ENCODE peak calls at places on chromosome X, in five cellular contexts. P is endothelial cell, M is pancreas, T is lower leg skin, O is AG04450. U is an unnamed sample.

GRCh38 chrX:107684956-107685385 is 56.7 kb downstream of the PRPS1 start:
- DNase-seq in P (peak), M (peak), T (peak), O (no peak), U (no peak)

GRCh38 chrX:137353404-137353803 is 212.5 kb upstream of the ZIC3 start:
- DNase-seq in T (no peak), M (no peak), P (no peak), O (no peak), U (no peak)

GRCh38 chrX:110087485-110088356 is 84.8 kb downstream of the TMEM164 start:
- DNase-seq in T (no peak), O (peak), M (no peak), P (no peak), U (no peak)

GRCh38 chrX:30215357-30215843 is at the start of gene MAGEB2:
- DNase-seq in T (no peak), M (no peak), P (no peak), O (no peak), U (peak)

GRCh38 chrX:27671234-27671633 is 81.1 kb downstream of the DCAF8L2 start:
- DNase-seq in P (no peak), T (no peak), O (no peak), M (no peak), U (no peak)

GRCh38 chrX:17692709-17693346 is 44.5 kb upstream of the SCML1 start:
- DNase-seq in T (no peak), O (peak), P (no peak), M (no peak), U (peak)

GRCh38 chrX:17859609-17860178 is 1.4 kb downstream of the RAI2 start:
- DNase-seq in M (peak), O (no peak), P (no peak), T (no peak), U (no peak)

GRCh38 chrX:117743469-117744251 is 372.9 kb downstream of the KLHL13 start:
- DNase-seq in T (no peak), O (no peak), M (no peak), P (peak), U (peak)

GRCh38 chrX:35682481-35682880 is 115.7 kb upstream of the MAGEB16 start:
- DNase-seq in P (no peak), O (no peak), T (no peak), M (no peak), U (no peak)

GRCh38 chrX:114774691-114775090 is 190.8 kb downstream of the HTR2C start:
- DNase-seq in O (no peak), P (no peak), T (no peak), M (no peak), U (peak)

GRCh38 chrX:120517936-120518335 is 42.8 kb downstream of the CUL4B start:
- DNase-seq in T (no peak), M (no peak), P (no peak), O (peak), U (no peak)

GRCh38 chrX:24838624-24839023 is 144.9 kb downstream of the POLA1 start:
- DNase-seq in O (no peak), T (no peak), M (no peak), P (peak), U (peak)

GRCh38 chrX:71659959-71660358 is 7.4 kb upstream of the LOC101059915 start:
- DNase-seq in M (no peak), O (no peak), P (no peak), T (peak), U (no peak)

GRCh38 chrX:96379951-96380350 is 304.7 kb upstream of the DIAPH2 start:
- DNase-seq in M (no peak), T (no peak), P (no peak), O (no peak), U (no peak)

GRCh38 chrX:57119416-57119815 is 1.9 kb downstream of the SPIN2B start:
- DNase-seq in P (no peak), T (no peak), O (no peak), M (no peak), U (no peak)

GRCh38 chrX:82813671-82814078 is 694.4 kb upstream of the POU3F4 start:
- DNase-seq in O (peak), M (no peak), T (no peak), P (no peak), U (no peak)

GRCh38 chrX:47574609-47575325 is 7.5 kb upstream of the TIMP1 start:
- DNase-seq in O (no peak), T (no peak), M (no peak), P (no peak), U (no peak)

GRCh38 chrX:25442501-25442900 is 426.7 kb upstream of the ARX start:
- DNase-seq in P (no peak), M (no peak), O (no peak), T (no peak), U (no peak)

GRCh38 chrX:57417827-57418226 is 131.3 kb downstream of the FAAH2 start:
- DNase-seq in O (no peak), T (no peak), P (no peak), M (no peak), U (no peak)

GRCh38 chrX:47662144-47662657 is 3.2 kb upstream of the UXT start:
- DNase-seq in M (no peak), O (peak), P (no peak), T (no peak), U (no peak)

DNA sequence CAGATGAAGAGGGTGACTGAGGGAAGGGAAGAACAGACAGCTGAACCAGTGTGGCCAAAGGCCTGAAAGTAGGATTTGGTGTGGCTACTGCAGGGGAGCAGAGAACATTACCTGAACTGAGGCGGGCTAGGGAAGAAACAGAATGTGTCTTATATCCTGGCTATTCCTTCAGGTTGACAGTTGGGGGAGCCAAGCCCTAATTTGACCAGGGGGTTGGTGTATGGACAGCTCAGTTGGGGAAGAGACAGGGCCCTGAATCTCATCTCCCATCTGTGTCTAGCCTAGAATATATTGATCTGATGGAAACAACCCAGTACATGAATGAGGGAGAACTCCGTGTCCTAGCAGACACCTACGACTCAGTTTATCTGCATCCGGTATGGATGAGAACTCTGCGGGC is 4.2 kb downstream of the HDAC6 start:
- DNase-seq in P (no peak), O (no peak), T (no peak), M (no peak), U (no peak)
- TF ChIP-seq CTCF in P (no peak), O (no peak), T (no peak), M (no peak), U (peak)

GRCh38 chrX:11949291-11949690 is 189.0 kb upstream of the FRMPD4 start:
- DNase-seq in P (no peak), O (no peak), M (no peak), T (no peak), U (no peak)

DNA sequence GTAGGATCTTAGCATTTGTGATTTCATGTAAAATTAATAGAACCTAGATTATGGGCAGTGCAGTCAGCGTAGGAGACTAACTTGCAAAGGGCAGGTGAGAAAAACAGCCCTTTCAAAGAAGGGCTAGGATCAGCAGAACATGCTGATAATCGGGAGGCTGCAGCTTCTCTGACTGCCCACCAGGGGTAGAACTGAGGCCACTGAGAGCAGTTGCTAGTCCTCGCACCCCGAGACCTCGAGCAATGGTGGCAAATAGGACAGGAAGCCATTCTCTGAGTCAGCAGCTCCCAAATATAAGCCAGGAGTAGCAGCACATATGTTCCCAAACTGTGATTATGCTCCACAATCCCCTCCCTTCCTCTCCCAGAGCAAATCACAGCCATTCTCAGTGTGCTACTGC is 186.4 kb downstream of the MSL3 start:
- DNase-seq in T (no peak), O (no peak), P (peak), M (no peak), U (no peak)
- TF ChIP-seq CTCF in T (no peak), O (peak), P (peak), M (no peak), U (no peak)

GRCh38 chrX:16113978-16114554 is 9.3 kb upstream of the GRPR start:
- DNase-seq in M (no peak), O (no peak), T (no peak), P (no peak), U (no peak)

GRCh38 chrX:16114640-16115039 is 8.7 kb upstream of the GRPR start:
- DNase-seq in M (no peak), T (no peak), O (peak), P (no peak), U (no peak)

GRCh38 chrX:16112428-16112827 is 10.9 kb upstream of the GRPR start:
- DNase-seq in O (no peak), P (no peak), M (no peak), T (no peak), U (no peak)
- TF ChIP-seq CTCF in O (peak), P (no peak), M (no peak), T (no peak), U (no peak)

DNA sequence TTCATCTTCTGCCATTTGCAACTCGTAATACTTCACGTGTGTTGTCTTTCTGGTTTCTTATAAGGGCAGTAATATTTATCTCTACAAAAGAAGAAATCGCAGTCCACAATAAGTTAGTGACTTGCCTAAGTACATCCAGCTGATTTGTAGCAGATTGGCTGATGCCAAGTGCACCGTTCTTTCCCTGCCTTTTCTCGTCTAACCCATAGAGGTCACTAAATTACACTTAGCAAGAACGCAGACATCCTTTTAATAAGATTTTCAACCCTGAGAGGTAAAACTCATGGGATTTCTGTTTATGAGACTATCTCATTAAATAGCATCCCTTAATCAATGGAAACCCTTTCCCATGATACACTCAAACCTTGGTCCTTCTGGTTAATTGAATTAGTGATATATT is 408.6 kb upstream of the ACTRT1 start:
- DNase-seq in O (no peak), T (no peak), P (no peak), M (no peak), U (no peak)
- TF ChIP-seq CTCF in O (no peak), T (no peak), P (no peak), M (no peak), U (peak)

DNA sequence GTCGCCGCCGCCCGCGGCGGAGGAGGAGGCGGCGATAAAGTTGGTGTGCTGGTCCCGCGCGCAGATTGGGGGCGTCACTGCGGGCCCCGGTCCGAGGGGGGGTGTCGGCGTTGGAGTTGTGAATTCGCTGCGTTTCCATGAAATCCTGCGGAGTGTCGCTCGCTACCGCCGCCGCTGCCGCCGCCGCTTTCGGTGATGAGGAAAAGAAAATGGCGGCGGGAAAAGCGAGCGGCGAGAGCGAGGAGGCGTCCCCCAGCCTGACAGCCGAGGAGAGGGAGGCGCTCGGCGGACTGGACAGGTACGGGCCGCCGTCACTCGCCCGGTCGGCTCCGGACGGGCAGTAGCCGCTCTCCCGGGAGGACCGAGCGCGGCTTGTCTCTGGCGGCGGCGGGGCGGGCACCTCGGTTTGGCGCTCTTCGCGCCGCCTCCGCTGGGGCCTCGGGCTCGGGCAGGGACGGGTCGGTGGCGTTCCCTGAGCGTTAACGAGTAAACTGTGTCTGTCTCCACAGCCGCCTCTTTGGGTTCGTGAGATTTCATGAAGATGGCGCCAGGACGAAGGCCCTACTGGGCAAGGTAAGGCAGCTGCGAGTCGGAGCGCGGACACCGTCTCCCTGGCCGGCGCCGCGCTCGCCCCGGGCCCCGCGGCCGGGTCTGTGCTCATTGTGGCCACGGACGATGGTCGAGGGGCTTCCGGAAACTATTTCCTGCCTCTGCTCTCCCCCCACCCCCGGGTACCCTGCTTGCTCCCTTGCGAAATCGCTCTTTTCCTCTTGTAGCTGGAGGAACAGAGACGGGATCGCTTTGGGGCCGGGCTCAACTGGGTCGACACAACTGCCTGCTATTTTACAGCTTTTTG is 655 bp downstream of the KDM6A start:
- DNase-seq in O (no peak), P (peak), T (peak), M (peak), U (peak)
- TF ChIP-seq CTCF in O (no peak), P (no peak), T (no peak), M (no peak), U (no peak)

GRCh38 chrX:106144755-106145639 is 23.1 kb upstream of the PWWP3B start:
- DNase-seq in P (no peak), M (peak), T (no peak), O (no peak), U (no peak)

GRCh38 chrX:106139048-106139447 is 29.1 kb upstream of the PWWP3B start:
- DNase-seq in O (no peak), M (no peak), T (peak), P (no peak), U (no peak)
- TF ChIP-seq CTCF in O (no peak), M (no peak), T (no peak), P (no peak), U (no peak)

GRCh38 chrX:12372111-12372510 is 233.8 kb downstream of the FRMPD4 start:
- DNase-seq in P (no peak), O (peak), M (no peak), T (no peak), U (no peak)
- TF ChIP-seq CTCF in P (no peak), O (no peak), M (no peak), T (no peak), U (no peak)

U was measured in BE2C.